ENCODE peak calls at places on chromosome 1, in ten cellular contexts. K is stimulated activated CD4-positive, alpha-beta T cell treated with anti-CD3 and anti-CD28 coated beads, Interleukin-1b, Interleukin-23, amount 100 ng/mL, for 24 hours; Z is HS-5; W is choroid plexus epithelial cell; B is iris pigment epithelial cell; R is activated effector memory CD4-positive, alpha-beta T cell treated with anti-CD3 and anti-CD28 coated beads, Interleukin-2, amount 50 U/mL, for 16 hours; N is stimulated activated effector memory CD8-positive, alpha-beta T cell treated with anti-CD3 and anti-CD28 coated beads, Interleukin-12 subunit alpha, Interleukin-12 subunit beta, amount 100 ng/mL, for 72 hours; L is H54; D is nucleus accumbens; O is adipocyte. F is an unnamed sample.

GRCh38 chr1:165114022-165114888 is 242.3 kb downstream of the LMX1A start:
- DNase-seq in D (no peak), Z (peak), R (no peak), K (no peak), W (peak), B (peak), N (no peak), L (no peak), O (peak), F (peak)

GRCh38 chr1:15682886-15683410 is 1.2 kb upstream of the PLEKHM2 start:
- DNase-seq in K (no peak), L (no peak), D (no peak), B (no peak), Z (no peak), N (no peak), W (no peak), R (no peak), O (no peak), F (no peak)

GRCh38 chr1:152757747-152758146 is at the start of gene KPRP:
- DNase-seq in N (no peak), L (no peak), R (no peak), D (no peak), Z (no peak), K (no peak), B (no peak), O (no peak), W (no peak), F (no peak)

GRCh38 chr1:90475623-90476022 is 241.5 kb downstream of the BARHL2 start:
- DNase-seq in K (no peak), L (no peak), N (no peak), W (peak), R (no peak), O (peak), D (no peak), Z (no peak), B (peak), F (no peak)

GRCh38 chr1:3071507-3072177 is 2.6 kb downstream of the PRDM16 start:
- DNase-seq in L (no peak), R (no peak), D (no peak), Z (no peak), K (no peak), W (no peak), O (no peak), N (no peak), B (no peak), F (no peak)

GRCh38 chr1:36555041-36555440 is 72.3 kb upstream of the CSF3R start:
- DNase-seq in Z (no peak), K (no peak), O (no peak), R (peak), N (no peak), B (no peak), L (no peak), W (no peak), D (no peak), F (no peak)

GRCh38 chr1:113192242-113192641 is 119.2 kb downstream of the LRIG2 start:
- DNase-seq in O (no peak), W (no peak), K (no peak), B (no peak), L (no peak), N (no peak), D (no peak), Z (no peak), R (no peak), F (peak)

GRCh38 chr1:200323856-200324400 is 85.9 kb downstream of the ZNF281 start:
- DNase-seq in O (peak), N (no peak), L (no peak), K (no peak), Z (peak), W (peak), D (no peak), B (peak), R (no peak), F (no peak)

GRCh38 chr1:48851638-48852037 is 74.9 kb upstream of the BEND5 start:
- DNase-seq in O (no peak), B (no peak), L (no peak), W (no peak), K (no peak), Z (peak), R (no peak), D (no peak), N (no peak), F (no peak)

GRCh38 chr1:37363535-37363934 is 110.8 kb upstream of the ZC3H12A start:
- DNase-seq in O (no peak), N (no peak), W (no peak), Z (no peak), L (no peak), K (no peak), D (no peak), B (no peak), R (no peak), F (no peak)

GRCh38 chr1:219917851-219918466 is 10.4 kb downstream of the SLC30A10 start:
- DNase-seq in W (peak), K (no peak), D (no peak), O (no peak), B (peak), L (no peak), R (no peak), N (no peak), Z (peak), F (no peak)

GRCh38 chr1:30473920-30474817 is 249.2 kb downstream of the MATN1 start:
- DNase-seq in Z (no peak), W (no peak), R (no peak), L (no peak), K (no peak), O (no peak), D (no peak), B (no peak), N (no peak), F (no peak)

GRCh38 chr1:24009406-24009805 is 29.3 kb upstream of the SRSF10 start:
- DNase-seq in W (peak), L (peak), R (no peak), O (no peak), D (no peak), N (no peak), K (no peak), Z (peak), B (peak), F (no peak)

GRCh38 chr1:183215936-183216335 is 29.9 kb downstream of the LAMC2 start:
- DNase-seq in B (no peak), W (no peak), D (no peak), K (no peak), Z (no peak), O (no peak), L (no peak), R (no peak), N (no peak), F (no peak)

GRCh38 chr1:218365600-218365999 is 20.5 kb downstream of the TGFB2 start:
- DNase-seq in D (no peak), N (no peak), O (no peak), B (no peak), Z (no peak), R (no peak), W (peak), K (no peak), L (no peak), F (no peak)

GRCh38 chr1:26190373-26190987 is at the start of gene CATSPER4:
- DNase-seq in Z (no peak), D (no peak), O (no peak), L (no peak), R (no peak), K (no peak), W (peak), B (peak), N (no peak), F (peak)

GRCh38 chr1:174743654-174744561 is 255.8 kb upstream of the CACYBP start:
- DNase-seq in W (peak), R (no peak), L (no peak), B (peak), D (no peak), K (no peak), O (peak), Z (peak), N (no peak), F (peak)

GRCh38 chr1:67367370-67368345 is 60.0 kb downstream of the IL12RB2 start:
- DNase-seq in O (no peak), N (no peak), B (peak), W (peak), Z (no peak), K (no peak), L (no peak), R (no peak), D (no peak), F (no peak)

GRCh38 chr1:181423301-181423918 is 59.9 kb upstream of the CACNA1E start:
- DNase-seq in O (peak), N (no peak), D (no peak), W (peak), L (peak), R (no peak), Z (no peak), K (no peak), B (peak), F (peak)

GRCh38 chr1:201094829-201095228 is 17.4 kb downstream of the CACNA1S start:
- DNase-seq in O (no peak), B (no peak), N (no peak), Z (no peak), L (no peak), D (no peak), K (no peak), R (no peak), W (no peak), F (no peak)

GRCh38 chr1:36161656-36162531 is 5.9 kb downstream of the MAP7D1 start:
- DNase-seq in R (peak), K (no peak), L (no peak), B (peak), W (peak), D (peak), Z (no peak), O (no peak), N (peak), F (peak)

GRCh38 chr1:21933397-21934248 is 3.5 kb downstream of the HSPG2 start:
- DNase-seq in O (no peak), R (no peak), K (no peak), D (no peak), W (peak), Z (no peak), L (no peak), B (no peak), N (no peak), F (no peak)

GRCh38 chr1:69737527-69738176 is 169.9 kb downstream of the LRRC7 start:
- DNase-seq in B (peak), L (no peak), K (no peak), O (peak), D (no peak), N (no peak), Z (peak), W (peak), R (no peak), F (peak)

GRCh38 chr1:77281491-77282186 is at the start of gene AK5:
- DNase-seq in K (peak), Z (no peak), N (no peak), L (peak), W (peak), O (peak), D (peak), R (peak), B (peak), F (peak)

GRCh38 chr1:235329139-235329808 is 904 bp downstream of the GGPS1 start:
- DNase-seq in O (peak), D (no peak), K (no peak), L (no peak), W (peak), Z (no peak), N (no peak), B (peak), R (peak), F (peak)

GRCh38 chr1:53557830-53558784 is 98.9 kb downstream of the DMRTB1 start:
- DNase-seq in R (peak), L (no peak), N (no peak), O (no peak), W (no peak), D (no peak), Z (no peak), B (no peak), K (no peak), F (no peak)

GRCh38 chr1:66705100-66705499 is 47.2 kb upstream of the DYNLT5 start:
- DNase-seq in L (no peak), W (peak), D (no peak), B (peak), Z (no peak), N (no peak), R (no peak), O (peak), K (no peak), F (no peak)

GRCh38 chr1:246724725-246725095 is 501 bp downstream of the SCCPDH start:
- DNase-seq in W (peak), R (no peak), Z (no peak), D (no peak), L (no peak), O (peak), B (peak), K (no peak), N (no peak), F (no peak)

GRCh38 chr1:51512120-51512519 is 6.9 kb downstream of the EPS15 start:
- DNase-seq in K (no peak), N (no peak), W (no peak), Z (no peak), L (no peak), D (no peak), B (no peak), O (no peak), R (no peak), F (no peak)

GRCh38 chr1:17046043-17046657 is 7.7 kb downstream of the SDHB start:
- DNase-seq in N (no peak), L (peak), Z (peak), W (peak), K (no peak), R (no peak), O (peak), D (no peak), B (peak), F (peak)

GRCh38 chr1:23751050-23751814 is 8.0 kb downstream of the ELOA start:
- DNase-seq in B (peak), K (no peak), Z (no peak), N (peak), R (peak), W (peak), L (peak), O (peak), D (no peak), F (peak)

GRCh38 chr1:154448271-154448905 is 43.2 kb downstream of the IL6R start:
- DNase-seq in W (no peak), O (no peak), B (no peak), K (no peak), R (no peak), D (no peak), N (no peak), L (no peak), Z (no peak), F (no peak)

GRCh38 chr1:244651956-244652698 is 799 bp upstream of the DESI2 start:
- DNase-seq in N (no peak), D (no peak), O (no peak), B (peak), K (no peak), Z (no peak), W (peak), R (no peak), L (no peak), F (no peak)

GRCh38 chr1:53835491-53835890 is 2.6 kb downstream of the NDC1 start:
- DNase-seq in N (no peak), R (no peak), W (peak), O (peak), Z (peak), D (no peak), L (no peak), B (peak), K (no peak), F (peak)

GRCh38 chr1:8825985-8826481 is 8.6 kb upstream of the RERE start:
- DNase-seq in O (peak), D (no peak), B (peak), Z (peak), N (no peak), R (peak), W (peak), K (no peak), L (peak), F (no peak)

GRCh38 chr1:184061396-184062003 is 10.0 kb downstream of the TSEN15 start:
- DNase-seq in W (peak), Z (no peak), K (no peak), L (no peak), R (no peak), D (no peak), O (peak), N (no peak), B (peak), F (no peak)